ENCODE peak calls at places on chromosome 21, in ten cellular contexts. One of them, this sample, is unnamed.

GRCh38 chr21:38269567-38269917 is 12.8 kb downstream of the KCNJ15 start:
- DNase-seq in body of pancreas: no peak
- DNase-seq in mammary epithelial cell: no peak
- DNase-seq in dorsolateral prefrontal cortex: no peak
- DNase-seq in Calu3: no peak
- DNase-seq in CD4-positive, alpha-beta T cell: no peak
- DNase-seq in activated B cell treated with CpG ODN at 0.5 μM for 24 hours: no peak
- DNase-seq in esophagus muscularis mucosa: no peak
- DNase-seq in psoas muscle: no peak
- DNase-seq in kidney: no peak
- DNase-seq in this sample: no peak

GRCh38 chr21:44958471-44959191 is 18.8 kb downstream of the SLX9 start:
- DNase-seq in body of pancreas: peak
- DNase-seq in mammary epithelial cell: no peak
- DNase-seq in dorsolateral prefrontal cortex: no peak
- DNase-seq in Calu3: no peak
- DNase-seq in CD4-positive, alpha-beta T cell: no peak
- DNase-seq in activated B cell treated with CpG ODN at 0.5 μM for 24 hours: no peak
- DNase-seq in esophagus muscularis mucosa: no peak
- DNase-seq in psoas muscle: peak
- DNase-seq in kidney: peak
- DNase-seq in this sample: no peak

GRCh38 chr21:15221799-15222386 is 157.1 kb upstream of the NRIP1 start:
- DNase-seq in body of pancreas: peak
- DNase-seq in mammary epithelial cell: peak
- DNase-seq in dorsolateral prefrontal cortex: no peak
- DNase-seq in Calu3: peak
- DNase-seq in CD4-positive, alpha-beta T cell: no peak
- DNase-seq in activated B cell treated with CpG ODN at 0.5 μM for 24 hours: no peak
- DNase-seq in esophagus muscularis mucosa: no peak
- DNase-seq in psoas muscle: peak
- DNase-seq in kidney: no peak
- DNase-seq in this sample: no peak

GRCh38 chr21:23977971-23978370 is 1629.3 kb downstream of the MRPL39 start:
- DNase-seq in body of pancreas: no peak
- DNase-seq in mammary epithelial cell: no peak
- DNase-seq in dorsolateral prefrontal cortex: no peak
- DNase-seq in Calu3: no peak
- DNase-seq in CD4-positive, alpha-beta T cell: no peak
- DNase-seq in activated B cell treated with CpG ODN at 0.5 μM for 24 hours: no peak
- DNase-seq in esophagus muscularis mucosa: no peak
- DNase-seq in psoas muscle: no peak
- DNase-seq in kidney: no peak
- DNase-seq in this sample: no peak

GRCh38 chr21:34846601-34847112 is 177.9 kb downstream of the CLIC6 start:
- DNase-seq in body of pancreas: no peak
- DNase-seq in mammary epithelial cell: peak
- DNase-seq in dorsolateral prefrontal cortex: no peak
- DNase-seq in Calu3: peak
- DNase-seq in CD4-positive, alpha-beta T cell: no peak
- DNase-seq in activated B cell treated with CpG ODN at 0.5 μM for 24 hours: no peak
- DNase-seq in esophagus muscularis mucosa: no peak
- DNase-seq in psoas muscle: no peak
- DNase-seq in kidney: no peak
- DNase-seq in this sample: no peak

GRCh38 chr21:15444118-15444960 is 285.4 kb upstream of the USP25 start:
- DNase-seq in body of pancreas: no peak
- DNase-seq in mammary epithelial cell: no peak
- DNase-seq in dorsolateral prefrontal cortex: no peak
- DNase-seq in Calu3: no peak
- DNase-seq in CD4-positive, alpha-beta T cell: no peak
- DNase-seq in activated B cell treated with CpG ODN at 0.5 μM for 24 hours: no peak
- DNase-seq in esophagus muscularis mucosa: no peak
- DNase-seq in psoas muscle: no peak
- DNase-seq in kidney: peak
- DNase-seq in this sample: no peak

GRCh38 chr21:24225432-24225831 is 1381.8 kb downstream of the MRPL39 start:
- DNase-seq in body of pancreas: no peak
- DNase-seq in mammary epithelial cell: no peak
- DNase-seq in dorsolateral prefrontal cortex: no peak
- DNase-seq in Calu3: no peak
- DNase-seq in CD4-positive, alpha-beta T cell: no peak
- DNase-seq in activated B cell treated with CpG ODN at 0.5 μM for 24 hours: no peak
- DNase-seq in esophagus muscularis mucosa: no peak
- DNase-seq in psoas muscle: no peak
- DNase-seq in kidney: no peak
- DNase-seq in this sample: no peak

GRCh38 chr21:32366191-32366590 is 26.6 kb downstream of the URB1 start:
- DNase-seq in body of pancreas: no peak
- DNase-seq in mammary epithelial cell: no peak
- DNase-seq in dorsolateral prefrontal cortex: no peak
- DNase-seq in Calu3: no peak
- DNase-seq in CD4-positive, alpha-beta T cell: no peak
- DNase-seq in activated B cell treated with CpG ODN at 0.5 μM for 24 hours: no peak
- DNase-seq in esophagus muscularis mucosa: no peak
- DNase-seq in psoas muscle: no peak
- DNase-seq in kidney: no peak
- DNase-seq in this sample: no peak

GRCh38 chr21:46253610-46254124 is 25.1 kb upstream of the LSS start:
- DNase-seq in body of pancreas: no peak
- DNase-seq in mammary epithelial cell: no peak
- DNase-seq in dorsolateral prefrontal cortex: no peak
- DNase-seq in Calu3: no peak
- DNase-seq in CD4-positive, alpha-beta T cell: no peak
- DNase-seq in activated B cell treated with CpG ODN at 0.5 μM for 24 hours: no peak
- DNase-seq in esophagus muscularis mucosa: no peak
- DNase-seq in psoas muscle: no peak
- DNase-seq in kidney: no peak
- DNase-seq in this sample: no peak

GRCh38 chr21:45035477-45035848 is 38.9 kb upstream of the ADARB1 start:
- DNase-seq in body of pancreas: no peak
- DNase-seq in mammary epithelial cell: no peak
- DNase-seq in dorsolateral prefrontal cortex: no peak
- DNase-seq in Calu3: no peak
- DNase-seq in CD4-positive, alpha-beta T cell: no peak
- DNase-seq in activated B cell treated with CpG ODN at 0.5 μM for 24 hours: no peak
- DNase-seq in esophagus muscularis mucosa: no peak
- DNase-seq in psoas muscle: no peak
- DNase-seq in kidney: no peak
- DNase-seq in this sample: no peak

GRCh38 chr21:43369596-43370090 is 57.3 kb downstream of the SIK1 start:
- DNase-seq in body of pancreas: no peak
- DNase-seq in mammary epithelial cell: no peak
- DNase-seq in dorsolateral prefrontal cortex: peak
- DNase-seq in Calu3: no peak
- DNase-seq in CD4-positive, alpha-beta T cell: no peak
- DNase-seq in activated B cell treated with CpG ODN at 0.5 μM for 24 hours: no peak
- DNase-seq in esophagus muscularis mucosa: no peak
- DNase-seq in psoas muscle: no peak
- DNase-seq in kidney: no peak
- DNase-seq in this sample: no peak

GRCh38 chr21:21232320-21232719 is 234.1 kb downstream of the NCAM2 start:
- DNase-seq in body of pancreas: no peak
- DNase-seq in mammary epithelial cell: no peak
- DNase-seq in dorsolateral prefrontal cortex: peak
- DNase-seq in Calu3: no peak
- DNase-seq in CD4-positive, alpha-beta T cell: no peak
- DNase-seq in activated B cell treated with CpG ODN at 0.5 μM for 24 hours: no peak
- DNase-seq in esophagus muscularis mucosa: no peak
- DNase-seq in psoas muscle: no peak
- DNase-seq in kidney: no peak
- DNase-seq in this sample: no peak
- TF ChIP-seq CTCF in body of pancreas: peak
- TF ChIP-seq CTCF in mammary epithelial cell: no peak
- TF ChIP-seq CTCF in dorsolateral prefrontal cortex: peak
- TF ChIP-seq CTCF in Calu3: no peak
- TF ChIP-seq CTCF in CD4-positive, alpha-beta T cell: no peak
- TF ChIP-seq CTCF in activated B cell treated with CpG ODN at 0.5 μM for 24 hours: no peak
- TF ChIP-seq CTCF in esophagus muscularis mucosa: no peak
- TF ChIP-seq CTCF in psoas muscle: no peak
- TF ChIP-seq CTCF in kidney: peak
- TF ChIP-seq CTCF in this sample: peak

DNA sequence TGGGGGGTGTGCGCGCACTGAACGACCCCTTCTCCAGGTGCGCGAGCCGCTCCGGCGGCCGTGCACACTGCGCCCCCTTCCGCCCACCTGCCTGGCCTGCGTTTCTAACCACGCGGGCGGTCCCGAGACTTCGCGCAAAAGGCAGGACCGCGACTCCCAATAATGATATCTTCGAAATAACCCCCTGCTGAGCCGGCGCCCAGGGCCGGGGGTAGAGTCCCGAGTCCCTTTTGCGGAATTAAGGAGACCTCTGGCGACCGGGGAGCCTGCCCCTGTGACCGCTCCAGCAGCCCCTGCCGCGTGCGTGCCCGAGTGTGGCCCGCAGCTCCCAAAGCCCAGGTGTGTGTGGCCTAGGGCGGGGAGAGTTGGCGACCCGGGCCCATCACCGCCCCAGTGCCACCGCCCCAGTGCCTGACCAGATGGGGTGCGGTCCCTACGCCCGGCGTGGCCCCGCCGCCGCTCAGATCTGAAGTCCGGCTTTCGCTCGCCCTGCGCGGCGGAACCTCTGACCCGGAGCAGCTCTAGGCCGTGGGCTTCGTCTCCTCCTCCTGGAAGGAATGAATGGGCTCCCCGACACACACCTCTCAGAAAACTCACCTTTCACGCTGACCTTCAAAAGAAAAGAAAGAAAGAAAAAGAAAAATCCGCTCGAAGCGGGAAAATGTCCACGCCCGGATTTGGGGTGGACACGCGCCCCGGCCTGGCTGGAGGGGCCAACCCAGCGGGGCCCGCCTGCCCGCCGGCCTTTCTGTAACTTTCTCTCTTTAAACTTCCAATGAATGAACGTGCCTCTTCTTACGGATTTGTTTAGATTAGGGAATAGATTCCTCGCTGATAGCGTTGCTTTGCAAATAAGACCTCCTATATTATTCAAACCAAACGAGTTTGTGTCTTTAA is 5.5 kb upstream of the SIM2 start:
- DNase-seq in body of pancreas: no peak
- DNase-seq in mammary epithelial cell: no peak
- DNase-seq in dorsolateral prefrontal cortex: no peak
- DNase-seq in Calu3: no peak
- DNase-seq in CD4-positive, alpha-beta T cell: no peak
- DNase-seq in activated B cell treated with CpG ODN at 0.5 μM for 24 hours: no peak
- DNase-seq in esophagus muscularis mucosa: no peak
- DNase-seq in psoas muscle: no peak
- DNase-seq in kidney: peak
- DNase-seq in this sample: no peak
- TF ChIP-seq CTCF in body of pancreas: no peak
- TF ChIP-seq CTCF in mammary epithelial cell: no peak
- TF ChIP-seq CTCF in dorsolateral prefrontal cortex: no peak
- TF ChIP-seq CTCF in Calu3: no peak
- TF ChIP-seq CTCF in CD4-positive, alpha-beta T cell: no peak
- TF ChIP-seq CTCF in activated B cell treated with CpG ODN at 0.5 μM for 24 hours: no peak
- TF ChIP-seq CTCF in esophagus muscularis mucosa: no peak
- TF ChIP-seq CTCF in psoas muscle: no peak
- TF ChIP-seq CTCF in kidney: peak
- TF ChIP-seq CTCF in this sample: no peak

DNA sequence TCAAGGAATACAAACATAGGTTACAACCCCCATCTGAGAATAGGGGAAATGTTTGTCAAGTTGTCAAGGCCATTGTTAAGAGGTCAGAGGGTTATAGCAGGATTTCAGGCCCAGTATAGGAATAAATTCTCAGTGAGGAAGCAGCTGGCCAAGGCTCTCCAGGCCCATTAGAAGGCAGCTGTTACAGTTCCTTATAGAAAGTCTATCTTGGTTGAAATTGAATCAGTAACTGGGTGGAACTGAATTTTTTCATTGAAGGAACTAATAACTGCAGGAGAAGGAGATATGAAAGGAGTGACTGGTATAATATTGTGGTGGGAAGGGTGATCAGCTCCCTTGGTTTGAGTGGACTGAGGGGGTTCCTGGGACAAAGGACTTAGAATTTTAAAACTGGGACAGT is 134.1 kb downstream of the CYYR1 start:
- DNase-seq in body of pancreas: no peak
- DNase-seq in mammary epithelial cell: no peak
- DNase-seq in dorsolateral prefrontal cortex: no peak
- DNase-seq in Calu3: no peak
- DNase-seq in CD4-positive, alpha-beta T cell: no peak
- DNase-seq in activated B cell treated with CpG ODN at 0.5 μM for 24 hours: no peak
- DNase-seq in esophagus muscularis mucosa: no peak
- DNase-seq in psoas muscle: no peak
- DNase-seq in kidney: no peak
- DNase-seq in this sample: no peak
- TF ChIP-seq CTCF in body of pancreas: no peak
- TF ChIP-seq CTCF in mammary epithelial cell: no peak
- TF ChIP-seq CTCF in dorsolateral prefrontal cortex: no peak
- TF ChIP-seq CTCF in Calu3: no peak
- TF ChIP-seq CTCF in CD4-positive, alpha-beta T cell: no peak
- TF ChIP-seq CTCF in activated B cell treated with CpG ODN at 0.5 μM for 24 hours: no peak
- TF ChIP-seq CTCF in esophagus muscularis mucosa: no peak
- TF ChIP-seq CTCF in psoas muscle: no peak
- TF ChIP-seq CTCF in kidney: no peak
- TF ChIP-seq CTCF in this sample: no peak

GRCh38 chr21:39675595-39675994 is 62.9 kb downstream of the B3GALT5 start:
- DNase-seq in body of pancreas: no peak
- DNase-seq in mammary epithelial cell: no peak
- DNase-seq in dorsolateral prefrontal cortex: no peak
- DNase-seq in Calu3: no peak
- DNase-seq in CD4-positive, alpha-beta T cell: no peak
- DNase-seq in activated B cell treated with CpG ODN at 0.5 μM for 24 hours: no peak
- DNase-seq in esophagus muscularis mucosa: no peak
- DNase-seq in psoas muscle: no peak
- DNase-seq in kidney: no peak
- DNase-seq in this sample: no peak
- TF ChIP-seq CTCF in body of pancreas: no peak
- TF ChIP-seq CTCF in mammary epithelial cell: no peak
- TF ChIP-seq CTCF in dorsolateral prefrontal cortex: no peak
- TF ChIP-seq CTCF in Calu3: no peak
- TF ChIP-seq CTCF in CD4-positive, alpha-beta T cell: no peak
- TF ChIP-seq CTCF in activated B cell treated with CpG ODN at 0.5 μM for 24 hours: no peak
- TF ChIP-seq CTCF in esophagus muscularis mucosa: no peak
- TF ChIP-seq CTCF in psoas muscle: no peak
- TF ChIP-seq CTCF in kidney: no peak
- TF ChIP-seq CTCF in this sample: no peak

DNA sequence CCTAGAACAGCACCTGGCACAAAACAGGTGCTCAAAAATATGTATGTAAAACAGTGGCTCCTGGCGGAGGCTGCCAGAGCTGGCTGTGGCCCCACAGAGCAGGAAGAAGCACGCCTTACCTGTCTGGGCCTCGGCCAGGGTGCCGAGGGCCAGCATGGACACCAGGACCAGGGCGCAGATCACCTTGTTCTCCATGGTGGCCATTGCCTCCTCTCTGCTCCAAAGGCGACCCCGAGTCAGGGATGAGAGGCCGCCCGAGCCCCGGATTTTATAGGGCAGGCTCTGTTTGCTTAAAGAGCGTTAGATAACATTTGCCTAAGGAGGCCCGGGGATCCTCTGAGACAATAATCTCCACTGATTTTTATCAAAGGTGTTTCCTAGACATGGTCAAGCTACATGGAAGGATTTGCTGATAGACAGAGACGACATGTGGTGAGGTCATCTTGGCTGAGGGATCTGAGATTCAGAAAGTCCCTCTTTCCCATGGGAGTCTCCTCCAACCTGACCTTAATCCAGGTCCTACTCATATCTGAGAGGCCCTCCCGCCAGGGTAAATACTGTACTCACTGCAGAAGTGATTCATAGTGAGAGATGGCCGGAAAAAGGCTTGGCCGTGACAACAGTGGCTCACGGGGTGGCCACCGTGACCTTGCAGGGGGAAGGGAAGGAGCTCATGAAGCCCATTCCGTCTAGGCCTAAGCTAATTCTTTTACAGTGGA is at the start of gene TFF1:
- DNase-seq in body of pancreas: no peak
- DNase-seq in mammary epithelial cell: no peak
- DNase-seq in dorsolateral prefrontal cortex: no peak
- DNase-seq in Calu3: peak
- DNase-seq in CD4-positive, alpha-beta T cell: no peak
- DNase-seq in activated B cell treated with CpG ODN at 0.5 μM for 24 hours: no peak
- DNase-seq in esophagus muscularis mucosa: no peak
- DNase-seq in psoas muscle: no peak
- DNase-seq in kidney: no peak
- DNase-seq in this sample: no peak
- TF ChIP-seq CTCF in body of pancreas: no peak
- TF ChIP-seq CTCF in mammary epithelial cell: no peak
- TF ChIP-seq CTCF in dorsolateral prefrontal cortex: no peak
- TF ChIP-seq CTCF in Calu3: no peak
- TF ChIP-seq CTCF in CD4-positive, alpha-beta T cell: no peak
- TF ChIP-seq CTCF in activated B cell treated with CpG ODN at 0.5 μM for 24 hours: no peak
- TF ChIP-seq CTCF in esophagus muscularis mucosa: no peak
- TF ChIP-seq CTCF in psoas muscle: no peak
- TF ChIP-seq CTCF in kidney: no peak
- TF ChIP-seq CTCF in this sample: no peak